ENCODE peak calls at places on chromosomes 13 and 19, in six cellular contexts. P is HCT116, W is HepG2, M is endothelial cell of umbilical vein, J is K562, U is H1. V is an unnamed sample.

GRCh38 chr19:47027586-47028371 is 8.1 kb downstream of the NPAS1 start:
- DNase-seq in P (no peak), W (no peak), M (no peak), J (no peak), U (no peak), V (no peak)

GRCh38 chr19:51681286-51681956 is 11.7 kb upstream of the SPACA6 start:
- DNase-seq in P (no peak), W (no peak), M (no peak), J (no peak), U (no peak), V (no peak)

GRCh38 chr13:114281351-114282142 is at the start of gene UPF3A:
- DNase-seq in P (peak; percentile 81), W (peak; percentile 83), M (peak; percentile 89), J (peak; percentile 90), U (peak; percentile 94), V (no peak)

GRCh38 chr19:39178296-39179006 is 18.3 kb upstream of the NCCRP1 start:
- DNase-seq in P (no peak), W (no peak), M (no peak), J (no peak), U (no peak), V (no peak)

GRCh38 chr19:17103177-17103576 is 27.6 kb downstream of the MYO9B start:
- DNase-seq in P (peak; percentile 40), W (peak; percentile 56), M (peak; percentile 42), J (peak; percentile 50), U (peak; percentile 90), V (no peak)

GRCh38 chr13:93227280-93227905 is 786 bp downstream of the GPC6 start:
- DNase-seq in P (no peak), W (peak; percentile 28), M (no peak), J (no peak), U (peak; percentile 81), V (no peak)

GRCh38 chr13:90793261-90793785 is 554.2 kb upstream of the MIR17HG start:
- DNase-seq in P (no peak), W (no peak), M (no peak), J (no peak), U (no peak), V (no peak)

GRCh38 chr13:48304132-48304876 is 753 bp downstream of the RB1 start:
- DNase-seq in P (no peak), W (peak; percentile 30), M (peak; percentile 66), J (peak; percentile 11), U (no peak), V (no peak)

GRCh38 chr13:27104606-27105005 is 67.0 kb downstream of the USP12 start:
- DNase-seq in P (no peak), W (no peak), M (no peak), J (no peak), U (no peak), V (no peak)

GRCh38 chr13:87128006-87128405 is 543.2 kb upstream of the SLITRK5 start:
- DNase-seq in P (no peak), W (no peak), M (no peak), J (no peak), U (no peak), V (no peak)

GRCh38 chr13:24709186-24709913 is 29.1 kb downstream of the ATP12A start:
- DNase-seq in P (no peak), W (no peak), M (no peak), J (no peak), U (no peak), V (no peak)

GRCh38 chr19:44003461-44004134 is 841 bp downstream of the ZNF230 start:
- DNase-seq in P (no peak), W (peak; percentile 8), M (peak; percentile 6), J (peak; percentile 18), U (peak; percentile 44), V (no peak)

GRCh38 chr13:109611912-109612691 is 174.3 kb downstream of the IRS2 start:
- DNase-seq in P (no peak), W (no peak), M (no peak), J (no peak), U (no peak), V (no peak)

GRCh38 chr13:104782741-104783140 is 1716.5 kb upstream of the SLC10A2 start:
- DNase-seq in P (no peak), W (no peak), M (no peak), J (no peak), U (no peak), V (no peak)

GRCh38 chr19:821228-821975 is at the start of gene PLPPR3:
- DNase-seq in P (no peak), W (no peak), M (no peak), J (peak; percentile 85), U (peak; percentile 75), V (no peak)

GRCh38 chr19:14830702-14831101 is 4.3 kb downstream of the OR7A5 start:
- DNase-seq in P (no peak), W (no peak), M (no peak), J (no peak), U (no peak), V (no peak)

GRCh38 chr13:109509154-109509905 is 277.1 kb downstream of the IRS2 start:
- DNase-seq in P (no peak), W (no peak), M (no peak), J (no peak), U (no peak), V (no peak)

GRCh38 chr19:9046694-9047093 is 36.5 kb upstream of the MUC16 start:
- DNase-seq in P (no peak), W (no peak), M (no peak), J (no peak), U (no peak), V (no peak)

GRCh38 chr13:113735194-113735593 is 23.8 kb upstream of the TMEM255B start:
- DNase-seq in P (no peak), W (no peak), M (no peak), J (no peak), U (no peak), V (no peak)

GRCh38 chr19:461664-462551 is 1.1 kb upstream of the SHC2 start:
- DNase-seq in P (no peak), W (peak; percentile 66), M (no peak), J (peak; percentile 93), U (peak; percentile 77), V (no peak)

GRCh38 chr13:105139380-105140285 is 1395.8 kb downstream of the EFNB2 start:
- DNase-seq in P (peak; percentile 44), W (peak; percentile 13), M (peak; percentile 29), J (no peak), U (no peak), V (no peak)

GRCh38 chr19:4228765-4229178 is 551 bp upstream of the EBI3 start:
- DNase-seq in P (no peak), W (no peak), M (no peak), J (no peak), U (no peak), V (no peak)
- TF ChIP-seq POLR2AphosphoS5 in P (no peak), W (no peak), M (no peak), J (no peak), U (no peak), V (no peak)

GRCh38 chr19:41933131-41933458 is 4.8 kb upstream of the ERFL start:
- DNase-seq in P (no peak), W (no peak), M (no peak), J (no peak), U (no peak), V (no peak)

GRCh38 chr19:41933693-41934426 is 5.6 kb upstream of the ERFL start:
- DNase-seq in P (no peak), W (no peak), M (no peak), J (no peak), U (no peak), V (no peak)

GRCh38 chr19:41936416-41936850 is 8.2 kb upstream of the ERFL start:
- DNase-seq in P (no peak), W (no peak), M (no peak), J (no peak), U (no peak), V (no peak)

GRCh38 chr19:41935781-41936415 is 7.6 kb upstream of the ERFL start:
- DNase-seq in P (no peak), W (no peak), M (no peak), J (no peak), U (no peak), V (no peak)

GRCh38 chr19:41934849-41935374 is 6.7 kb upstream of the ERFL start:
- DNase-seq in P (peak; percentile 43), W (peak; percentile 58), M (peak; percentile 45), J (peak; percentile 74), U (peak; percentile 97), V (no peak)
- TF ChIP-seq EZH2 in P (no peak), W (peak; percentile 81), M (no peak), J (no peak), U (no peak), V (no peak)

GRCh38 chr13:111159362-111160320 is 44.5 kb downstream of the ARHGEF7 start:
- DNase-seq in P (no peak), W (no peak), M (no peak), J (no peak), U (no peak), V (no peak)
- H3K9ac ChIP-seq in P (no peak overlapping the region), W (no peak overlapping the region), M (no peak overlapping the region), J (no peak overlapping the region), U (no peak overlapping the region), V (no peak overlapping the region)

GRCh38 chr19:3950871-3951861 is 18.3 kb downstream of the NMRK2 start:
- DNase-seq in P (no peak), W (no peak), M (no peak), J (peak; percentile 80), U (no peak), V (no peak)
- TF ChIP-seq POLR2AphosphoS5 in P (no peak), W (no peak), M (no peak), J (peak; percentile 87), U (no peak), V (no peak)

DNA sequence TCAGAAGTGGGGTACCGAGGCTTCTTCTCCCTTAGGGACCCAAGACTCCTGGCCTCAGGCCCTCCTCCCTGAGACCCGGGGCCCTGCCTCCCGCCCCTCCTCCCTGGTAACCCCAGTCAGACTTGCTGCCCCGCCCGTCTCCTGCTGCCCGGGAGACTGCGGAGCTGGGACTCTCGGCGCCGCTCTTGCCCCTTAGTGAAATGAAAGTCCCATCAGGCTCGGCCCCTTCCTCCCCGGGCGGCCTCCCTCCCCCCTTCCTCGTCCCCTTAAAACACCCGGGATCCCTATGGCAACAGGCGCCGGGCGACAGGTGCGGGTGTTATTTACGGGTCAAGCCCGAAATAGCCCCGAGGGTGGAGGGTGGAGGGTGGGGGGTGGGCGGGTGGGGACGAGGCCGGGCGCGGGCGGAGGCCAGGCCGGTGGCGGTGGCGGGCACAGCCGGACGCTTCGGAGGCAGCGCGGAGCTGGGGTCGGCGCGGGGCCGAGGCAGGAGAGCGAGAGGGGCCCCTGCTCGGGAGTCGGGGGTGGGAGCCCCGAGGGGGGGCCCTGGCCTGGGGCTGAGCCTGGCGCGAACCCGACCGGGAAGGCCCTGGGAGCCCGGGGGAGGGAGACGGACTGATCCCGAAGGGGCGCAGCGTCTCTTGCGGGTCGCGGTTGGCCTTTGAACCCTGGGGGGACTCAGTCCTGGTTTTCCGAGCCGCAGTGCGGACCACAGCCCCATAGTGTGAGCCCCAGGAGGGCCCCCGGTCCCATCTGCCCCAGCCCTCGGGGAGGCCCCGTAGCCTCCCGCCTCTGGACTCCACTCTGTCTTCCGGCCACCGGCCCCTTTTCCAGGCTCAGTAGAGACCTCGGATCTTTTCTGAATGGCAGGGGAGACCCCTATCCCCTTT is at the start of gene CACNG6:
- DNase-seq in P (no peak), W (no peak), M (peak; percentile 56), J (peak; percentile 20), U (peak; percentile 77), V (no peak)
- TF ChIP-seq EZH2 in P (no peak), W (no peak), M (no peak), J (no peak), U (peak; percentile 12), V (no peak)

GRCh38 chr13:21698975-21699679 is 28.3 kb downstream of the FGF9 start:
- DNase-seq in P (no peak), W (no peak), M (no peak), J (no peak), U (no peak), V (no peak)

GRCh38 chr13:21707586-21707985 is 36.7 kb downstream of the FGF9 start:
- DNase-seq in P (no peak), W (no peak), M (no peak), J (no peak), U (no peak), V (no peak)

GRCh38 chr13:21703846-21704245 is 33.0 kb downstream of the FGF9 start:
- DNase-seq in P (no peak), W (no peak), M (no peak), J (no peak), U (no peak), V (no peak)
- H3K9ac ChIP-seq in P (no peak overlapping the region), W (no peak overlapping the region), M (no peak overlapping the region), J (no peak overlapping the region), U (no peak overlapping the region), V (no peak overlapping the region)

V was measured in SK-N-MC.